ENCODE peak calls at places on chromosome 10, in eight cellular contexts. N, S, X, D, A, Y, C and W are unnamed samples.

GRCh38 chr10:22665329-22665728 is 49.0 kb downstream of the PIP4K2A start:
- DNase-seq in Y (no peak), D (no peak), N (no peak), S (no peak), X (no peak), A (no peak), C (no peak), W (no peak)

GRCh38 chr10:72171175-72171630 is 44.6 kb upstream of the ANAPC16 start:
- DNase-seq in N (no peak), C (peak), S (peak), D (no peak), A (peak), Y (no peak), X (peak), W (no peak)

GRCh38 chr10:43616697-43617370 is 10.6 kb downstream of the ZNF485 start:
- DNase-seq in D (no peak), N (no peak), C (no peak), X (no peak), A (no peak), S (no peak), Y (no peak), W (no peak)

GRCh38 chr10:120457431-120458172 is 575 bp downstream of the PLPP4 start:
- DNase-seq in Y (no peak), C (peak), N (no peak), X (no peak), A (no peak), S (no peak), D (no peak), W (no peak)

GRCh38 chr10:815338-816104 is 116.0 kb downstream of the LARP4B start:
- DNase-seq in C (peak), N (no peak), S (no peak), D (no peak), Y (no peak), A (no peak), X (no peak), W (no peak)

GRCh38 chr10:23994459-23995046 is 214.4 kb upstream of the KIAA1217 start:
- DNase-seq in S (peak), X (peak), D (no peak), A (peak), N (no peak), Y (peak), C (peak), W (no peak)

GRCh38 chr10:132961420-132961803 is 19.0 kb upstream of the CFAP46 start:
- DNase-seq in C (no peak), X (no peak), N (no peak), D (no peak), A (no peak), S (no peak), Y (no peak), W (no peak)

GRCh38 chr10:60594476-60595051 is 183.7 kb upstream of the CDK1 start:
- DNase-seq in A (no peak), C (no peak), Y (no peak), X (no peak), S (no peak), N (no peak), D (no peak), W (no peak)

GRCh38 chr10:13489035-13489434 is 39.8 kb downstream of the BEND7 start:
- DNase-seq in X (no peak), N (no peak), D (no peak), C (no peak), Y (no peak), A (no peak), S (no peak), W (no peak)

GRCh38 chr10:132394201-132394811 is 2.7 kb upstream of the PWWP2B start:
- DNase-seq in D (no peak), Y (no peak), C (no peak), S (no peak), X (no peak), A (no peak), N (no peak), W (no peak)

GRCh38 chr10:58996866-58997265 is 179.6 kb upstream of the PHYHIPL start:
- DNase-seq in C (no peak), Y (no peak), N (no peak), S (no peak), A (no peak), D (no peak), X (no peak), W (no peak)

GRCh38 chr10:29736325-29737208 is 101.8 kb upstream of the SVIL start:
- DNase-seq in C (peak), Y (no peak), A (peak), D (no peak), N (peak), S (peak), X (peak), W (no peak)

GRCh38 chr10:15140640-15141039 is 27.9 kb downstream of the NMT2 start:
- DNase-seq in N (no peak), Y (peak), D (no peak), C (no peak), X (no peak), A (no peak), S (no peak), W (no peak)

GRCh38 chr10:29688230-29688634 is 53.5 kb upstream of the SVIL start:
- DNase-seq in C (no peak), S (no peak), N (no peak), Y (no peak), A (no peak), D (no peak), X (no peak), W (no peak)

GRCh38 chr10:78316451-78316931 is 282.8 kb downstream of the RPS24 start:
- DNase-seq in S (peak), Y (no peak), D (no peak), A (peak), C (no peak), X (no peak), N (no peak), W (no peak)

GRCh38 chr10:18164771-18165361 is 24.6 kb downstream of the CACNB2 start:
- DNase-seq in Y (no peak), C (no peak), X (no peak), N (no peak), S (no peak), D (no peak), A (peak), W (no peak)

GRCh38 chr10:99279626-99280111 is 44.0 kb upstream of the HPSE2 start:
- DNase-seq in D (no peak), N (no peak), C (no peak), X (no peak), A (peak), Y (no peak), S (no peak), W (no peak)

GRCh38 chr10:59687657-59688056 is 22.0 kb downstream of the SLC16A9 start:
- DNase-seq in X (no peak), A (no peak), N (no peak), D (no peak), S (no peak), C (no peak), Y (no peak), W (no peak)

GRCh38 chr10:132185601-132186487 is 904 bp upstream of the DPYSL4 start:
- DNase-seq in C (peak), Y (no peak), D (no peak), A (peak), X (peak), S (no peak), N (peak), W (peak)

GRCh38 chr10:125144209-125144608 is 16.2 kb downstream of the CTBP2 start:
- DNase-seq in X (no peak), Y (no peak), C (no peak), A (no peak), N (no peak), S (no peak), D (no peak), W (no peak)

GRCh38 chr10:133191651-133192050 is 31.6 kb downstream of the KNDC1 start:
- DNase-seq in N (no peak), A (no peak), C (no peak), X (no peak), D (no peak), Y (no peak), S (no peak), W (no peak)

GRCh38 chr10:132527338-132528063 is 10.1 kb upstream of the INPP5A start:
- DNase-seq in S (no peak), A (no peak), Y (no peak), N (no peak), C (peak), X (no peak), D (no peak), W (no peak)

GRCh38 chr10:74544106-74544505 is 282.3 kb upstream of the KAT6B start:
- DNase-seq in S (no peak), C (no peak), Y (no peak), D (no peak), A (no peak), X (no peak), N (no peak), W (no peak)
- H3K27ac ChIP-seq in S (no peak), C (peak), Y (no peak), D (no peak), A (no peak), X (no peak), N (no peak), W (no peak)

GRCh38 chr10:69265521-69265920 is 12.8 kb upstream of the HK1 start:
- DNase-seq in S (no peak), N (no peak), A (no peak), C (no peak), D (no peak), Y (no peak), X (no peak), W (no peak)

GRCh38 chr10:69261184-69261583 is 17.1 kb upstream of the HK1 start:
- DNase-seq in Y (no peak), A (no peak), C (no peak), N (no peak), S (no peak), X (no peak), D (no peak), W (no peak)

GRCh38 chr10:69259547-69260243 is 18.6 kb upstream of the HK1 start:
- DNase-seq in A (no peak), X (no peak), C (no peak), D (no peak), S (no peak), Y (no peak), N (no peak), W (no peak)

DNA sequence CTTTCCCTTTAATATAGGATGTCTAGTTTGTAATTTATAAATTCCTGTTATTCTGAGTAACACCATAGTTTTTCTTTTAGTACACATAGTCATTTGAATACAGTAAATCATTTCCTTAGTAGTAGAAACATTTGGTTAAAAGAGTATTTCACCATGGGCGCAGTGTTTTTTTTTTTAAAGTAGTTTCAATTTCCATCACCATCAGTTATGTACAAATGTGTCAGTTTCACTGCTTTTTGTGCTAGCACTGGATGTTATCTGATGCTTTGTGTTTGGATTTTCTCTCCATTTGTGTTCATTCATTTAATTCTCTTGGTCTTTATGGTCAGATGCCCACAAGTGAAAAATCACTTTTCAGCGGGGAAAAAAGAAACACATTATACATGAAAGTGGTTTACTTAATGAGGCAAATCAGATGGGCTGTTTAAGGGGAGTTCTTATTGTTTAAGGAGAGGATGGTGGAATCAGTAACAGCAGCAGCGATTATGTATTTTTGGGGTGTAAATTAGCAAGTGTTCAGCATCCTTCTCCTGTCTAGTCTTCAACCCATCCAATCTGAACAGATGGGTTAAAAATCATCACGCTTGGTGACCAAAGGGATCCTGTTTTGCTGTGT is 15.9 kb upstream of the HK1 start:
- DNase-seq in N (no peak), A (no peak), Y (no peak), X (no peak), S (no peak), D (no peak), C (no peak), W (peak)
- H3K27ac ChIP-seq in N (no peak), A (no peak), Y (no peak), X (no peak), S (no peak), D (no peak), C (no peak), W (no peak)

GRCh38 chr10:73871915-73872710 is 2.2 kb downstream of the CAMK2G start:
- DNase-seq in N (no peak), D (no peak), C (peak), Y (no peak), X (peak), A (peak), S (no peak), W (no peak)

GRCh38 chr10:73873163-73873842 is 1.1 kb downstream of the CAMK2G start:
- DNase-seq in D (no peak), C (peak), Y (no peak), N (no peak), A (no peak), S (no peak), X (no peak), W (no peak)

GRCh38 chr10:73874267-73875138 is at the start of gene CAMK2G:
- DNase-seq in N (peak), D (peak), C (peak), X (peak), Y (peak), S (peak), A (peak), W (peak)

GRCh38 chr10:73875139-73875475 is 752 bp upstream of the CAMK2G start:
- DNase-seq in X (no peak), A (no peak), Y (no peak), C (no peak), D (no peak), S (no peak), N (peak), W (peak)

DNA sequence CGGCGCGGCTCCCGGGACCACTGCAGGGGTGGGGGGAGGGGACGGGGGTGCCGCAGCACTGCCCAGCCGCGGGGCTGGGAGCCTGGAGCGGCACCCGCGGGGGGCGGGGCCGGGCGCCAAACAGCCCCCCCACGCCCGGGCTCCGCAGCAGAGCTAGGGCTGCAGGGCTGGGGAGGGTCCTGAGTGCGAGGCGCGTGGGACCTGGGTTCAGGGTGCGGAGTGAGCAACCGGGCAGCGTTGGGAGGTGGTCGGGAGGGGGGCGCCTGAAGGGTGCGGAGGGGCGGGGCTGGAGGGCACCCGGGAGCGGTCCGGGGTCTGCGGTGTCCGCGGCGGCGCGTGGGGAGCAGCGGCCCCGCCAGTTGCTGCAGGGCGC is 526 bp downstream of the CAMK2G start:
- DNase-seq in D (peak), C (peak), N (no peak), X (no peak), S (no peak), A (no peak), Y (no peak), W (no peak)
- H3K27ac ChIP-seq in D (peak), C (no peak), N (no peak), X (peak), S (peak), A (no peak), Y (peak), W (peak)

GRCh38 chr10:34721201-34721840 is 93.8 kb downstream of the PARD3 start:
- DNase-seq in C (peak), Y (no peak), X (peak), D (no peak), N (no peak), A (no peak), S (no peak), W (no peak)
- H3K27ac ChIP-seq in C (peak), Y (no peak), X (peak), D (no peak), N (no peak), A (no peak), S (peak), W (no peak)

GRCh38 chr10:61623101-61623500 is 39.6 kb upstream of the CABCOCO1 start:
- DNase-seq in N (no peak), A (no peak), X (no peak), Y (no peak), S (no peak), C (no peak), D (no peak), W (no peak)
- H3K27ac ChIP-seq in N (no peak), A (peak), X (no peak), Y (peak), S (no peak), C (no peak), D (no peak), W (no peak)

DNA sequence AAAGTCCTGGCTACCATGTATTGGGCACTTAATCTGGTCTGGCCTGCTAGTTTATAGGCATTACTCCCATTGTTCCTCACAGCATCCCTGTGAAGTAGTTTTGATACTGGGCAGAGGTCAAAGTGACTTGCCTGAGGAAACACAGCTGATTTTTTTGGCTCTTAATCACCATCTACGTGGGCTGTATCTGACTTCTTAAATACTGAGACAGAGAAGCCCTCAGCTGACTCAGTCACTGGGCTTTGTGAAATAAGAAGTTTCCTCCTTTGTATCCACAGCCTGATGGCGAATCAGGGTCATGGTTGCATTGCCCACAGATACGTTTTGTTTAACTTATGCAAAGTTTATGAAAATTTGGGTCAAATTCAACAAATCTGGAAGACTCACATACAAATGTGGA is 13.2 kb downstream of the TACR2 start:
- DNase-seq in Y (no peak), C (peak), A (no peak), D (no peak), N (no peak), S (no peak), X (no peak), W (no peak)
- H3K27ac ChIP-seq in Y (no peak), C (peak), A (no peak), D (no peak), N (no peak), S (no peak), X (no peak), W (no peak)

GRCh38 chr10:95339863-95340262 is 49.1 kb upstream of the PDLIM1 start:
- DNase-seq in X (no peak), S (no peak), C (no peak), N (no peak), A (no peak), D (no peak), Y (no peak), W (no peak)
- H3K27ac ChIP-seq in X (no peak), S (no peak), C (no peak), N (no peak), A (no peak), D (no peak), Y (no peak), W (no peak)